ENCODE peak calls at places on chromosomes 5 and 9, in ten cellular contexts. G, W, H, O, F, D, K, Y, P and S are unnamed samples.

GRCh38 chr5:111748304-111748763 is 8.7 kb downstream of the NREP start:
- DNase-seq in D (no peak), Y (peak; percentile 16), F (no peak), G (no peak), H (no peak), K (no peak), O (no peak), P (no peak), W (peak; percentile 95), S (no peak)

GRCh38 chr9:21831841-21832509 is 29.5 kb downstream of the MTAP start:
- DNase-seq in F (no peak), H (no peak), W (peak; percentile 80), G (no peak), O (no peak), P (no peak), D (peak; percentile 58), K (no peak), Y (no peak), S (no peak)

GRCh38 chr9:128636024-128636390 is 20.6 kb downstream of the DYNC2I2 start:
- DNase-seq in D (peak; percentile 86), W (no peak), F (peak; percentile 85), Y (no peak), P (peak; percentile 67), K (peak; percentile 75), H (no peak), O (no peak), G (no peak), S (peak; percentile 42)

GRCh38 chr5:912356-913091 is 19.8 kb downstream of the TRIP13 start:
- DNase-seq in P (peak; percentile 32), D (peak; percentile 44), F (peak; percentile 53), O (no peak), G (no peak), H (no peak), W (peak; percentile 51), K (no peak), Y (peak; percentile 98), S (peak; percentile 27)

GRCh38 chr9:18071651-18072060 is 402.3 kb upstream of the ADAMTSL1 start:
- DNase-seq in W (no peak), O (no peak), H (no peak), Y (no peak), D (no peak), K (no peak), P (no peak), G (no peak), F (no peak), S (no peak)

GRCh38 chr9:14403112-14403511 is 89.2 kb upstream of the NFIB start:
- DNase-seq in G (no peak), F (no peak), Y (no peak), D (no peak), P (no peak), O (no peak), W (no peak), H (no peak), K (no peak), S (no peak)

GRCh38 chr5:122493091-122493775 is 181.2 kb downstream of the SNCAIP start:
- DNase-seq in D (no peak), G (no peak), H (no peak), W (no peak), P (no peak), F (peak; percentile 70), Y (no peak), K (no peak), O (no peak), S (peak; percentile 37)

GRCh38 chr5:57176350-57176857 is 2.5 kb downstream of the GPBP1 start:
- DNase-seq in K (no peak), F (no peak), D (no peak), W (peak; percentile 88), G (no peak), P (no peak), H (no peak), Y (no peak), O (no peak), S (no peak)

GRCh38 chr5:122726990-122727616 is 47.8 kb upstream of the SNX2 start:
- DNase-seq in P (no peak), H (no peak), D (no peak), W (peak; percentile 89), G (no peak), Y (peak; percentile 12), F (no peak), K (no peak), O (no peak), S (no peak)

GRCh38 chr5:102554728-102555127 is 55.9 kb upstream of the SLCO6A1 start:
- DNase-seq in P (no peak), Y (peak; percentile 21), W (no peak), F (no peak), O (no peak), G (no peak), H (no peak), D (no peak), K (no peak), S (no peak)

GRCh38 chr9:93261281-93261680 is 77.3 kb downstream of the WNK2 start:
- DNase-seq in H (no peak), D (peak; percentile 12), F (peak; percentile 25), P (peak; percentile 7), G (peak; percentile 28), K (no peak), W (no peak), Y (no peak), O (peak; percentile 60), S (no peak)

GRCh38 chr9:76629205-76629990 is 134.8 kb upstream of the PCA3 start:
- DNase-seq in W (no peak), G (no peak), K (no peak), P (no peak), F (no peak), Y (no peak), H (no peak), D (no peak), O (no peak), S (no peak)

GRCh38 chr5:39207628-39208027 is 11.7 kb downstream of the FYB1 start:
- DNase-seq in K (no peak), H (no peak), W (no peak), G (no peak), O (no peak), F (no peak), P (no peak), Y (no peak), D (no peak), S (no peak)

GRCh38 chr9:127207734-127208410 is 56.7 kb upstream of the GARNL3 start:
- DNase-seq in G (peak; percentile 47), F (no peak), D (no peak), H (no peak), P (no peak), Y (no peak), O (peak; percentile 51), K (no peak), W (no peak), S (no peak)

GRCh38 chr9:94867281-94867841 is 140.9 kb downstream of the AOPEP start:
- DNase-seq in F (peak; percentile 83), O (no peak), H (no peak), W (peak; percentile 93), Y (peak; percentile 45), D (peak; percentile 89), P (peak; percentile 72), G (peak; percentile 86), K (peak; percentile 63), S (peak; percentile 67)

GRCh38 chr9:72362680-72363139 is 2.3 kb downstream of the ZFAND5 start:
- DNase-seq in H (no peak), F (peak; percentile 57), Y (no peak), O (peak; percentile 81), D (peak; percentile 90), G (peak; percentile 88), P (peak; percentile 72), K (peak; percentile 59), W (peak; percentile 76), S (peak; percentile 80)
- TF ChIP-seq POLR2A in H (peak; percentile 33), F (no peak), Y (no peak), O (no peak), D (no peak), G (peak; percentile 31), P (peak; percentile 14), K (peak; percentile 28), W (no peak), S (peak; percentile 43)

DNA sequence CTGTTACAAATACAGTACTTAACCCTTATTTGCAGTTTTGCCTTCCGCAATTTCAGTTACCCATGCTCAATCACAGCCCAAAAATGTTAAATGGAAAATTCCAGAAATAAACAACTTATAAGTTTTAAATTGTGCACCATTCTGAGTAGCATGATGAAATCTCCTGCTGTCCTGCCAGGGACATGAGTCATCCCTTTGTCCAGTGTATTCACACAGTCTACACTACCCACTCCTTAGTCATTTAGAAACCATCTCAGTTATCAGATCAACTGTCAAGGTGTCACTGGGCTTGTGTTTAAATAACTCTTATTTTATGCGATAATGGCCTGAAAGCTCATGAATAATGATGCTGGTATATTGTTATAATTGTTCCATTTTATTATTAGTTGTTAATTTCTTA is 95.8 kb downstream of the PLCXD3 start:
- DNase-seq in P (no peak), D (no peak), G (peak; percentile 66), K (no peak), Y (peak; percentile 67), O (no peak), H (no peak), F (no peak), W (peak; percentile 24), S (no peak)
- TF ChIP-seq POLR2AphosphoS5 in P (no peak), D (no peak), G (no peak), K (no peak), Y (no peak), O (no peak), H (peak; percentile 32), F (no peak), W (no peak), S (no peak)

GRCh38 chr5:98785244-98785643 is 11.8 kb downstream of the RGMB start:
- DNase-seq in Y (no peak), P (no peak), K (no peak), H (no peak), D (no peak), O (no peak), G (no peak), F (no peak), W (no peak), S (no peak)

GRCh38 chr5:98781964-98782363 is 8.5 kb downstream of the RGMB start:
- DNase-seq in G (no peak), F (no peak), O (no peak), Y (no peak), K (no peak), D (no peak), H (no peak), P (no peak), W (no peak), S (no peak)

GRCh38 chr5:98786178-98786853 is 12.9 kb downstream of the RGMB start:
- DNase-seq in H (no peak), D (no peak), O (no peak), Y (no peak), F (no peak), W (no peak), K (no peak), P (no peak), G (no peak), S (peak; percentile 81)

GRCh38 chr5:98783051-98783649 is 9.7 kb downstream of the RGMB start:
- DNase-seq in F (no peak), Y (no peak), G (no peak), K (no peak), H (no peak), P (peak; percentile 71), D (no peak), O (no peak), W (no peak), S (peak; percentile 86)

GRCh38 chr5:98784411-98784810 is 10.9 kb downstream of the RGMB start:
- DNase-seq in D (no peak), O (no peak), H (no peak), Y (no peak), F (no peak), K (no peak), P (no peak), G (no peak), W (no peak), S (no peak)
- H3K4me1 ChIP-seq in D (peaks cover 27% of the 10 kb centered on the region), O (no peaks in the 10 kb centered on the region), H (peaks cover 74% of the 10 kb centered on the region), Y (no peaks in the 10 kb centered on the region), F (peaks cover 98% of the 10 kb centered on the region), K (peaks cover 87% of the 10 kb centered on the region), P (peaks cover 30% of the 10 kb centered on the region), G (peaks cover 43% of the 10 kb centered on the region), W (no peaks in the 10 kb centered on the region), S (peaks cover 33% of the 10 kb centered on the region)

GRCh38 chr9:37429441-37430285 is 7.2 kb downstream of the GRHPR start:
- DNase-seq in G (peak; percentile 57), H (no peak), K (no peak), F (no peak), W (no peak), Y (no peak), D (no peak), P (no peak), O (no peak), S (no peak)
- TF ChIP-seq POLR2A in G (no peak), H (no peak), K (no peak), F (no peak), W (no peak), Y (no peak), D (no peak), P (no peak), O (no peak), S (no peak)